ENCODE peak calls at places on chromosomes 12 and 14, in five cellular contexts. X, J, B, H and O are unnamed samples.

GRCh38 chr12:51441583-51441982 is 17.0 kb downstream of the SLC4A8 start:
- DNase-seq in X (no peak), J (no peak), B (no peak), H (no peak), O (no peak)

GRCh38 chr12:99067171-99067785 is 422.2 kb downstream of the APAF1 start:
- DNase-seq in X (no peak), J (no peak), B (no peak), H (no peak), O (no peak)

GRCh38 chr14:75981426-75981825 is 369 bp downstream of the TGFB3 start:
- DNase-seq in X (no peak), J (peak), B (peak), H (peak), O (no peak)

GRCh38 chr14:92460916-92461579 is 52.5 kb upstream of the RIN3 start:
- DNase-seq in X (no peak), J (no peak), B (peak), H (peak), O (no peak)

GRCh38 chr12:52787324-52787996 is 8.5 kb downstream of the KRT3 start:
- DNase-seq in X (peak), J (no peak), B (no peak), H (no peak), O (no peak)

GRCh38 chr12:6538420-6539275 is 4.3 kb downstream of the GAPDH start:
- DNase-seq in X (no peak), J (no peak), B (peak), H (no peak), O (no peak)

GRCh38 chr14:102973706-102974280 is 51.3 kb downstream of the AMN start:
- DNase-seq in X (no peak), J (no peak), B (no peak), H (no peak), O (no peak)

GRCh38 chr12:13573698-13574321 is 377.3 kb downstream of the EMP1 start:
- DNase-seq in X (no peak), J (no peak), B (no peak), H (no peak), O (no peak)

GRCh38 chr12:94074970-94075695 is 73.2 kb upstream of the PLXNC1 start:
- DNase-seq in X (no peak), J (no peak), B (peak), H (no peak), O (peak)

GRCh38 chr14:37453985-37454384 is 141.1 kb downstream of the FOXA1 start:
- DNase-seq in X (no peak), J (no peak), B (no peak), H (no peak), O (no peak)

GRCh38 chr14:22598099-22598895 is at the start of gene ABHD4:
- DNase-seq in X (peak), J (peak), B (peak), H (no peak), O (no peak)

GRCh38 chr12:18461738-18462137 is 200.4 kb downstream of the PIK3C2G start:
- DNase-seq in X (no peak), J (no peak), B (no peak), H (no peak), O (no peak)

GRCh38 chr12:26939192-26939832 is 1.0 kb downstream of the FGFR1OP2 start:
- DNase-seq in X (no peak), J (no peak), B (no peak), H (peak), O (no peak)

GRCh38 chr12:110531741-110532333 is 29.7 kb downstream of the RAD9B start:
- DNase-seq in X (no peak), J (no peak), B (no peak), H (peak), O (no peak)

GRCh38 chr12:91419809-91420208 is 237.2 kb upstream of the DCN start:
- DNase-seq in X (no peak), J (no peak), B (no peak), H (no peak), O (no peak)

GRCh38 chr12:33634544-33634943 is 194.9 kb upstream of the SYT10 start:
- DNase-seq in X (no peak), J (no peak), B (no peak), H (no peak), O (no peak)

GRCh38 chr12:106157802-106158201 is 19.0 kb upstream of the NUAK1 start:
- DNase-seq in X (no peak), J (no peak), B (no peak), H (no peak), O (no peak)

GRCh38 chr12:124510301-124510970 is 57.0 kb downstream of the NCOR2 start:
- DNase-seq in X (no peak), J (no peak), B (no peak), H (no peak), O (no peak)

GRCh38 chr14:68440776-68441175 is 352.1 kb downstream of the ZFP36L1 start:
- DNase-seq in X (no peak), J (no peak), B (no peak), H (no peak), O (no peak)

GRCh38 chr14:68695326-68695768 is 97.5 kb downstream of the ZFP36L1 start:
- DNase-seq in X (peak), J (no peak), B (peak), H (peak), O (no peak)

GRCh38 chr14:95931384-95931783 is 54.8 kb downstream of the TUNAR start:
- DNase-seq in X (no peak), J (no peak), B (no peak), H (no peak), O (no peak)

GRCh38 chr14:24196071-24197061 is 1.1 kb upstream of the TM9SF1 start:
- DNase-seq in X (no peak), J (no peak), B (no peak), H (peak), O (no peak)

GRCh38 chr12:71135812-71136176 is 22.0 kb downstream of the TSPAN8 start:
- DNase-seq in X (no peak), J (no peak), B (no peak), H (no peak), O (no peak)

GRCh38 chr14:54673193-54674121 is 106.5 kb downstream of the SAMD4A start:
- DNase-seq in X (no peak), J (no peak), B (peak), H (no peak), O (no peak)

GRCh38 chr12:69497308-69498026 is 27.3 kb downstream of the FRS2 start:
- DNase-seq in X (no peak), J (no peak), B (no peak), H (peak), O (no peak)

GRCh38 chr12:11902525-11902875 is 168.2 kb upstream of the BCL2L14 start:
- DNase-seq in X (no peak), J (no peak), B (no peak), H (no peak), O (no peak)

GRCh38 chr12:55934773-55935172 is 3.8 kb downstream of the DGKA start:
- DNase-seq in X (no peak), J (no peak), B (no peak), H (no peak), O (no peak)

GRCh38 chr14:104254735-104255400 is 116.5 kb downstream of the KIF26A start:
- DNase-seq in X (peak), J (no peak), B (no peak), H (no peak), O (no peak)

GRCh38 chr14:104352493-104353220 is 214.3 kb downstream of the KIF26A start:
- DNase-seq in X (peak), J (no peak), B (peak), H (no peak), O (no peak)

GRCh38 chr12:120235369-120236123 is 30.0 kb downstream of the PXN start:
- DNase-seq in X (peak), J (no peak), B (no peak), H (no peak), O (no peak)

DNA sequence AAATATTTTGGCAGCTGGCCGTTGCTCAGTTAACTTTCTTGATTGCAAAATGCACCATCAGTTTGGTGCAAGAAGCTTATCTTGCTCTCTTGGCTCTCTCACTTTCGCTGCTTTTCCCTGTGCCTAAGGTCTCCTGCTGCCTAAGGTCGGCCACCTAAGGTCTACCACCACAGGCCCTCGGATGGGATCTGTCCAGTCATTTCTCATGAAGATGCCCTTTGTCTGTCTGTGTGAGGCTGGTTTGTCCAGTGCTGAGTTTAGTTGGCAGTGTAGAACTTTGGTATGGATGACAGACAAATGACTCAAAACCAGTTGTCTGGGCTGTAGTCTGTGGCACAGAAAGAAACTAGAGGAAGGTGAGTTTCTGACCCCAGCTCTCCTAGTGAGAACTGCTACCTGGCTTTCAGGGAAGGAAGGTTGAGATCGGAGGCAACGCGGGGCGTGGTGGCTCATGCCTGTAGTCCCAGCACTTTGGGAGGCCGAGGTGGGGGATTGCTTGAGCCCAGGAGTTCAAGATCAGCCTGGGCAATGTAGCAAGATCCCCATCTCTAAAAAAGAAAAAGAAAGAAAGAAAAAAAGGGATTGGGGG is 2.6 kb downstream of the MLXIP start:
- DNase-seq in X (no peak), J (no peak), B (no peak), H (no peak), O (no peak)
- H3K4me3 ChIP-seq in X (peak), J (no peak), B (peak), H (peak), O (peak)

DNA sequence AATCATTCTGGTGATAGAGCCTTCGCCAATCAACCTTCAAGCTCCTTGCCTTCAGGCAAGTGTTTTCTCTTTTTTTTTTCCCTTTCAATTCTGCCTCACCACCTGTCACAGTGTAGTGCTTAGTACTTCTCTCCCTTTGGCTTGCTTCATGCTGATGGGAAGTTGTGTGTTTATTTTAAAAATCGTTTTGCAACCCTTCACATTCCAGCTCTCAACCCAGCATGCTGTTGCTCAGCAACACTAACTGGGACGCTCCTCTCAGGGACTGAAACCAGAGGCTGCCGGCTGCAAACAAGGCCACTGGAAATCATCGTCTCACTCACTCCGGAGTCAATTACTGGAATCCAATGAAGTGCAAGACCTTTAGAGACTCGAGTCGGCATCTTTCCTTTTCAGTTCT is 342.7 kb downstream of the PRKD1 start:
- DNase-seq in X (no peak), J (no peak), B (peak), H (no peak), O (no peak)
- TF ChIP-seq POLR2AphosphoS5 in X (no peak), J (no peak), B (peak), H (no peak), O (no peak)

DNA sequence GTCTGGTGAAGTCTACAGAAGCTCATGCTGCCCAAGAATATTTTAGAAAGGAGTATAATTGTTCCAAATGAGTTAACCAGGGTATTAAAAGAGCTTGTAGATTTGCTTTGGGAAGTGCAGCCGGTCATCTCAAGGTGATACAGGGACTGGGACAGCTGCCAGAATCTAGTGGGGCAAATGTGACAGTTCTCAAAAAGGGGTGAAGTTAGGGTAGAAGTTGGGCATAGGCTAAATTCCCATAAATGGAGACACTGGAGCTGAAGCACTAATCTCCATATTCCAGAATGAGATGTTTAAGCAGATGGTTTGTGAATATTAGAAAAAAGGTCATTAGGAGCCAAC is 94.7 kb downstream of the ANO6 start:
- DNase-seq in X (no peak), J (no peak), B (no peak), H (no peak), O (no peak)
- H3K4me3 ChIP-seq in X (no peak), J (no peak), B (no peak), H (no peak), O (no peak)

GRCh38 chr14:100224229-100224628 is 14.7 kb upstream of the YY1 start:
- DNase-seq in X (no peak), J (no peak), B (no peak), H (no peak), O (no peak)

GRCh38 chr14:100222219-100223093 is 16.5 kb upstream of the YY1 start:
- DNase-seq in X (no peak), J (no peak), B (no peak), H (no peak), O (no peak)

GRCh38 chr14:100221419-100222218 is 17.3 kb upstream of the YY1 start:
- DNase-seq in X (no peak), J (peak), B (no peak), H (no peak), O (no peak)

GRCh38 chr14:100225169-100225568 is 13.8 kb upstream of the YY1 start:
- DNase-seq in X (no peak), J (no peak), B (no peak), H (no peak), O (no peak)

DNA sequence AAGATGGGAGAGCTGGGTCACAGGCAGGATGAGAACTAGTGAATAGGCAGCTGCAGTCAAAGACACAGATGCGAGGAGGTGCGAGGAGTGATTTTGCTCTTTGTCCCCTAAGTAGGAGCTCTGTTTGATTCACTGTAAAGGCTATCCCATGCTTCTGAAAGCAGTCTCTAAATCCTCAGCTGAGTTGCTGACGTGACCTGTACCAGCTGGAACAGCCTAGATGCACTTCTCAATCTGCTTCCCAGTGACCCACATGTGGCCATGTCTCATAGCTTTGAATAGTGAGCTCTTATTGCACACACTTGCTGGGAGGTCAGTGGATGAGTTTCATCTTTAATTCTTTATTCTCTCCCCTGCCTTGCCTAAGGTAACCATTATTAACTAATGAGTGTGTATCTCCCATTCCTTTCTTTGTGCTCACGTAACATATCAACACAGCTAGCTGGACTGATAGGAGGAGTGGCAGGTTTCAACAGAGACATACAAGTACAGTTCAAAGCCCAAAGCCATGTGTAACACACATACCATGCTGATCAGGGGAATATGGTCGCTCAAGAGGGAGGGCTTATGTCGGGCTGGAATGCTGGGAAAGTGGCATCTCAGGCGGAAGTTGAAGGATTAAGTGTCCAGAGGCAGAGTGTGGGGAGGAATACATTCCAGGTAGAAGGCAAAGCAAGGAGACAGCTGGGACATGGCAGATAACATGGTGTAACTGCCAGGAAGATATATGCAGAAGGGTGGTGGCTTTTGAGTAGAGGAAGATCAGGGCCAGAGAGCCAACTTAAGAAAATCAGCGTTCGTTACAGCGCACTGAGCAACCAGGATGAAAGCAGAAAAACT is 15.4 kb upstream of the YY1 start:
- DNase-seq in X (no peak), J (no peak), B (no peak), H (no peak), O (no peak)
- TF ChIP-seq POLR2AphosphoS5 in X (no peak), J (no peak), B (no peak), H (no peak), O (no peak)

GRCh38 chr12:75900781-75901254 is 130.8 kb downstream of the PHLDA1 start:
- DNase-seq in X (no peak), J (no peak), B (no peak), H (no peak), O (no peak)
- H3K4me3 ChIP-seq in X (no peak), J (no peak), B (no peak), H (no peak), O (no peak)

DNA sequence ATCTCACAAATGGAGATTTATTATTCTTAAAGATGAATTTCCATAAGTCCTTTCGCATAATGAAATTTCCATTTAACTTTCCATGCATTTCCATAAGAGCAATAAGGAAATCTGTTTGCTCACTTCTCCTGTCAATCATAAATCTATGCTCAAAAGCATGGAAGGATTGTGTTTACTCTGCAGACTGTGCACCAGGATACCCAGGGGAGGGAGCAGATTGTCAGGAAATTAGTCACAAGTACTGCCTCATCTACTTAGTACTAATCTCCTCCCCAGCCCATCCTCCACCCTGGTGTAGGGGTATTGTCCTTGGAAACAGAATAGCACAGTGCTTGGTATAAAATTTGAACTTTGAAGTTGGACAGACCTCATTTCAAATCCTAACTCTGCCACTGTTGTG is 24.2 kb downstream of the PTGER2 start:
- DNase-seq in X (no peak), J (no peak), B (no peak), H (no peak), O (no peak)
- TF ChIP-seq POLR2AphosphoS5 in X (no peak), J (no peak), B (no peak), H (no peak), O (no peak)